ENCODE peak calls at places on chromosomes 3 and 15, in eight cellular contexts. Y is MV-4-11, G is HFF-Myc, F is iris pigment epithelial cell, Z is GM10248, S is ACHN, V is HCEC 1CT, P is mucosa of descending colon. K is an unnamed sample.

GRCh38 chr3:64623125-64623524 is 64.7 kb downstream of the ADAMTS9 start:
- DNase-seq in Y (no peak), G (no peak), F (no peak), Z (no peak), S (no peak), V (no peak), P (no peak), K (no peak)

GRCh38 chr3:56347219-56347871 is 120.9 kb downstream of the ERC2 start:
- DNase-seq in Y (peak), G (no peak), F (no peak), Z (no peak), S (peak), V (no peak), P (no peak), K (no peak)

GRCh38 chr3:158830391-158830790 is 28.5 kb downstream of the MFSD1 start:
- DNase-seq in Y (no peak), G (no peak), F (no peak), Z (no peak), S (no peak), V (peak), P (no peak), K (no peak)

GRCh38 chr15:65032823-65033537 is 3.5 kb upstream of the MTFMT start:
- DNase-seq in Y (peak), G (no peak), F (peak), Z (no peak), S (peak), V (peak), P (peak), K (peak)

GRCh38 chr3:190543656-190544055 is 29.8 kb downstream of the IL1RAP start:
- DNase-seq in Y (no peak), G (no peak), F (no peak), Z (no peak), S (no peak), V (no peak), P (no peak), K (no peak)

GRCh38 chr3:74314696-74315095 is 299.8 kb downstream of the CNTN3 start:
- DNase-seq in Y (no peak), G (no peak), F (no peak), Z (no peak), S (no peak), V (no peak), P (no peak), K (no peak)

GRCh38 chr15:73906346-73907017 is 19.8 kb upstream of the LOXL1 start:
- DNase-seq in Y (peak), G (no peak), F (peak), Z (no peak), S (no peak), V (peak), P (peak), K (no peak)

GRCh38 chr3:160928183-160928718 is 172.2 kb downstream of the PPM1L start:
- DNase-seq in Y (peak), G (no peak), F (no peak), Z (peak), S (no peak), V (peak), P (no peak), K (no peak)

GRCh38 chr3:141368062-141368924 is at the start of gene ZBTB38:
- DNase-seq in Y (peak), G (peak), F (peak), Z (peak), S (peak), V (peak), P (peak), K (peak)

GRCh38 chr15:68271854-68272471 is 5.6 kb upstream of the FEM1B start:
- DNase-seq in Y (no peak), G (no peak), F (peak), Z (no peak), S (peak), V (peak), P (no peak), K (peak)

GRCh38 chr3:194995334-194995733 is 275.6 kb downstream of the XXYLT1 start:
- DNase-seq in Y (no peak), G (no peak), F (no peak), Z (no peak), S (no peak), V (no peak), P (no peak), K (no peak)